ENCODE peak calls at places on chromosomes 3 and 15, in five cellular contexts. W is uterus, T is ovary, N is heart left ventricle, K is IMR-90. B is an unnamed sample. For H3K4me1, the result is how much of the 10 kb centered on the place peaks cover.

GRCh38 chr3:186959029-186959624 is 28.8 kb downstream of the ST6GAL1 start:
- DNase-seq in K (no peak), W (no peak), N (no peak), T (no peak), B (no peak)

GRCh38 chr3:184399410-184399809 is 19.6 kb downstream of the CHRD start:
- DNase-seq in K (peak), N (no peak), T (no peak), W (peak), B (no peak)

GRCh38 chr3:133377396-133377795 is 22.5 kb upstream of the BFSP2 start:
- DNase-seq in N (no peak), K (peak), W (no peak), T (no peak), B (no peak)

GRCh38 chr3:33231755-33232465 is 13.3 kb upstream of the SUSD5 start:
- DNase-seq in K (no peak), N (no peak), W (no peak), T (no peak), B (peak)

GRCh38 chr3:124529826-124530571 is 200.3 kb upstream of the UMPS start:
- DNase-seq in K (no peak), W (no peak), N (no peak), T (no peak), B (no peak)

GRCh38 chr3:126100216-126100615 is 16.3 kb upstream of the SLC41A3 start:
- DNase-seq in T (no peak), W (no peak), K (no peak), N (no peak), B (no peak)

GRCh38 chr3:2713923-2714322 is 396.3 kb downstream of the IL5RA start:
- DNase-seq in K (no peak), N (no peak), T (no peak), W (no peak), B (no peak)

GRCh38 chr3:188179006-188179966 is 25.3 kb downstream of the LPP start:
- DNase-seq in T (peak), N (peak), K (peak), W (peak), B (peak)

GRCh38 chr3:193897288-193897687 is 238.7 kb upstream of the HES1 start:
- DNase-seq in W (peak), K (no peak), N (peak), T (peak), B (no peak)

GRCh38 chr3:184355261-184356012 is 6.0 kb downstream of the CLCN2 start:
- DNase-seq in T (no peak), W (no peak), K (no peak), N (no peak), B (no peak)

GRCh38 chr3:42960781-42961180 is 18.3 kb upstream of the GASK1A start:
- DNase-seq in K (no peak), T (no peak), W (no peak), N (no peak), B (no peak)

GRCh38 chr3:121757087-121757811 is 7.7 kb upstream of the GOLGB1 start:
- DNase-seq in W (no peak), N (no peak), T (no peak), K (no peak), B (no peak)

GRCh38 chr3:34405159-34405558 is 606.7 kb downstream of the PDCD6IP start:
- DNase-seq in K (no peak), W (no peak), T (no peak), N (no peak), B (no peak)

GRCh38 chr15:100842756-100843730 is 36.6 kb upstream of the ALDH1A3 start:
- DNase-seq in T (no peak), K (peak), N (no peak), W (no peak), B (no peak)

GRCh38 chr3:72448375-72448823 is 399.8 kb downstream of the SHQ1 start:
- DNase-seq in T (no peak), W (peak), N (no peak), K (no peak), B (peak)

GRCh38 chr15:74220475-74221248 is 15.5 kb upstream of the CCDC33 start:
- DNase-seq in T (no peak), N (no peak), K (no peak), W (no peak), B (peak)

GRCh38 chr15:77118787-77119410 is 48.0 kb upstream of the TSPAN3 start:
- DNase-seq in T (no peak), N (peak), K (peak), W (no peak), B (peak)

GRCh38 chr15:23912191-23912590 is 225.1 kb upstream of the NDN start:
- DNase-seq in T (no peak), N (no peak), W (no peak), K (no peak), B (no peak)

GRCh38 chr15:96121521-96121920 is 209.0 kb upstream of the NR2F2 start:
- DNase-seq in K (peak), T (no peak), W (no peak), N (no peak), B (no peak)

GRCh38 chr15:34336947-34337556 is 529 bp downstream of the SLC12A6 start:
- DNase-seq in W (no peak), K (no peak), T (no peak), N (no peak), B (no peak)
- TF ChIP-seq POLR2A in W (no peak), K (no peak), T (no peak), N (no peak), B (no peak)

GRCh38 chr3:15307580-15307979 is 24.8 kb downstream of the SH3BP5 start:
- DNase-seq in T (no peak), K (no peak), W (no peak), N (no peak), B (peak)

GRCh38 chr3:15306979-15307359 is 25.4 kb downstream of the SH3BP5 start:
- DNase-seq in T (no peak), K (no peak), N (no peak), W (no peak), B (no peak)

GRCh38 chr3:15303216-15303615 is 29.2 kb downstream of the SH3BP5 start:
- DNase-seq in K (no peak), N (no peak), T (no peak), W (no peak), B (no peak)

GRCh38 chr3:15303728-15304127 is 28.7 kb downstream of the SH3BP5 start:
- DNase-seq in N (no peak), W (no peak), K (no peak), T (no peak), B (no peak)

GRCh38 chr3:15305366-15305844 is 27.0 kb downstream of the SH3BP5 start:
- DNase-seq in N (no peak), T (no peak), K (peak), W (no peak), B (no peak)
- H3K4me1 ChIP-seq in N (under half), T (under half), K (under half), W (under half), B (half or more)

GRCh38 chr15:88258021-88258641 is 1.6 kb upstream of the NTRK3 start:
- DNase-seq in K (no peak), W (no peak), N (no peak), T (no peak), B (peak)
- H3K4me3 ChIP-seq in K (no peak), W (no peak), N (peak), T (no peak), B (peak)

DNA sequence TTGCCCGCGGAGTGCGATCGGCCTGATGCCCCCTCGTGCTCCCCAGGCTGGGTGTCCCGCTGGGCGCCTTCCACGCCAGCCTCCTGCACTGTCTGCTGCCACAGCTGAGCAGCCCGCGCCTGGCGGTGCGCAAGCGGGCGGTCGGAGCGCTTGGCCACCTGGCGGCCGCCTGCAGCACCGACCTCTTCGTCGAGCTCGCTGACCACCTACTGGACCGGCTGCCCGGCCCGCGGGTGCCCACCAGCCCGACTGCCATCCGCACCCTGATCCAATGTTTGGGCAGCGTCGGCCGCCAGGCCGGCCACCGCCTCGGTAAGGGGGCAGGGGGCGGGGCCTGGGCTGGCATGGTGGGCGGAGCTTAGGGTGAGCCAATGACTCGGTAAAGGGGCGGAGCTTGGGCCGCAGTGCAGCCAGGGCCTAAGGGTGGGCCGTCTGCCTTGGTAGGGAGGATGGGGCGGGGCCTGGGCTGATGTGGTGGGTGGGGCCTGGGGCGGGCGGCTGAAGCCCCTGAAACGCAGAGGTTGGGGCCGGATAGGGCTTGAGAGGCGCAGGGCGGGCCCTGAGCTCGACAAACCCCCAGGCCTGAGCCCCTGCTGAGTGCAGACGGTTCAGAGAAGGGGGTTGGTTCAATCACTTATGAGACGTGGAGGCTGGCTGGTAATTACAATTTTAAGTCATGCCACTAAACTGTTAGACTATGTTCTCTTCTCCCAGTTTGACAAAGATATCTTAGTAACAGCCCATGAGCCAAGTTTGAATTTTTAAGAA is 13.7 kb downstream of the CAND2 start:
- DNase-seq in N (peak), K (peak), W (peak), T (peak), B (peak)
- TF ChIP-seq POLR2A in N (no peak), K (no peak), W (peak), T (peak), B (peak)

GRCh38 chr3:5055352-5056004 is 66.6 kb upstream of the ARL8B start:
- DNase-seq in W (no peak), N (no peak), K (no peak), T (no peak), B (no peak)

GRCh38 chr3:5054098-5054497 is 68.0 kb upstream of the ARL8B start:
- DNase-seq in N (no peak), T (no peak), K (no peak), W (no peak), B (no peak)

GRCh38 chr3:5051772-5052171 is 70.3 kb upstream of the ARL8B start:
- DNase-seq in N (no peak), K (no peak), T (no peak), W (no peak), B (no peak)

GRCh38 chr3:5052247-5052646 is 69.8 kb upstream of the ARL8B start:
- DNase-seq in W (no peak), T (no peak), K (no peak), N (no peak), B (no peak)

GRCh38 chr3:5053021-5053831 is 68.9 kb upstream of the ARL8B start:
- DNase-seq in N (peak), W (peak), T (no peak), K (peak), B (no peak)
- H3K4me1 ChIP-seq in N (under half), W (under half), T (under half), K (under half), B (under half)

GRCh38 chr3:123447749-123448502 is 964 bp downstream of the ADCY5 start:
- DNase-seq in N (peak), K (no peak), T (peak), W (peak), B (no peak)
- H3K4me3 ChIP-seq in N (peak), K (no peak), T (peak), W (peak), B (no peak)

DNA sequence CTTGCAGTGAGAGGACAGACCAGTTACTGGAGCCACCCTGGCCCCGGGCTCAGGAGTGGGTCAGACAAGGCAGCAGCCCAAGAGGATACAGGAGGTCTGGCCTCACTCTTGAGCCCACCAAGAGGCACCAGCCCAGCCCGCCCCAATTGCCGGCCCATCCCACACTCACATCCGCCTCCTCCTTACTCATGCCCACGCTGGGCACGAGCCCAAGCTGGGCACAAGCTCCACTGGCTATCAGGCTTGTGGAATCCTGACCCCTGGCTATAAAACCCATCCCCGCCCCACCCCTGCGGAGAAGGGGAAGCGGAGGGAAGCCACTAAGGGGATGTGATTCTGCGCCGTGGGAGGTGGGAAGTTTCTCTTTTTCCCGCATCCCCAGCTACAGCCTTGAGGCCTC is 25.9 kb downstream of the ADCY5 start:
- DNase-seq in K (no peak), T (no peak), N (peak), W (no peak), B (no peak)
- TF ChIP-seq POLR2A in K (no peak), T (no peak), N (no peak), W (no peak), B (no peak)